ENCODE peak calls at places on chromosomes 6 and 20, in nine cellular contexts. One of them, this sample, is unnamed.
A peak's percentile ranks its signal among the peaks of the same experiment; 100 is the strongest.

GRCh38 chr20:1863296-1863695 is 31.9 kb upstream of the SIRPA start:
- DNase-seq in brain microvascular endothelial cell: no peak
- DNase-seq in mammary epithelial cell: peak; percentile 18
- DNase-seq in prostate gland: no peak
- DNase-seq in transverse colon: no peak
- DNase-seq in left lung: no peak
- DNase-seq in ovary: no peak
- DNase-seq in lung: no peak
- DNase-seq in AG04450: no peak
- DNase-seq in this sample: no peak

GRCh38 chr6:112911949-112912348 is 564.8 kb downstream of the RFPL4B start:
- DNase-seq in AG04450: no peak
- DNase-seq in brain microvascular endothelial cell: no peak
- DNase-seq in lung: no peak
- DNase-seq in mammary epithelial cell: no peak
- DNase-seq in left lung: no peak
- DNase-seq in transverse colon: no peak
- DNase-seq in prostate gland: no peak
- DNase-seq in ovary: no peak
- DNase-seq in this sample: no peak

GRCh38 chr6:23728707-23729106 is 397.3 kb upstream of the NRSN1 start:
- DNase-seq in lung: no peak
- DNase-seq in mammary epithelial cell: no peak
- DNase-seq in ovary: no peak
- DNase-seq in prostate gland: peak; percentile 34
- DNase-seq in left lung: peak; percentile 35
- DNase-seq in AG04450: no peak
- DNase-seq in transverse colon: peak; percentile 7
- DNase-seq in brain microvascular endothelial cell: no peak
- DNase-seq in this sample: no peak

GRCh38 chr6:149060300-149060984 is 257.1 kb upstream of the TAB2 start:
- DNase-seq in transverse colon: peak; percentile 64
- DNase-seq in AG04450: no peak
- DNase-seq in ovary: no peak
- DNase-seq in mammary epithelial cell: no peak
- DNase-seq in lung: no peak
- DNase-seq in brain microvascular endothelial cell: peak; percentile 50
- DNase-seq in prostate gland: no peak
- DNase-seq in left lung: no peak
- DNase-seq in this sample: no peak

GRCh38 chr6:131080084-131080483 is 17.0 kb upstream of the EPB41L2 start:
- DNase-seq in transverse colon: no peak
- DNase-seq in ovary: no peak
- DNase-seq in AG04450: no peak
- DNase-seq in prostate gland: no peak
- DNase-seq in left lung: no peak
- DNase-seq in mammary epithelial cell: no peak
- DNase-seq in lung: no peak
- DNase-seq in brain microvascular endothelial cell: no peak
- DNase-seq in this sample: no peak

GRCh38 chr6:113083947-113084346 is 736.8 kb downstream of the RFPL4B start:
- DNase-seq in lung: no peak
- DNase-seq in prostate gland: no peak
- DNase-seq in AG04450: no peak
- DNase-seq in brain microvascular endothelial cell: no peak
- DNase-seq in transverse colon: no peak
- DNase-seq in ovary: no peak
- DNase-seq in mammary epithelial cell: no peak
- DNase-seq in left lung: no peak
- DNase-seq in this sample: no peak

GRCh38 chr6:122401104-122401503 is 1.7 kb downstream of the HSF2 start:
- DNase-seq in transverse colon: no peak
- DNase-seq in mammary epithelial cell: no peak
- DNase-seq in brain microvascular endothelial cell: no peak
- DNase-seq in ovary: no peak
- DNase-seq in AG04450: no peak
- DNase-seq in left lung: no peak
- DNase-seq in lung: no peak
- DNase-seq in prostate gland: no peak
- DNase-seq in this sample: no peak

GRCh38 chr6:141541766-141542324 is 590.9 kb upstream of the GJE1 start:
- DNase-seq in prostate gland: no peak
- DNase-seq in lung: no peak
- DNase-seq in left lung: no peak
- DNase-seq in ovary: no peak
- DNase-seq in AG04450: no peak
- DNase-seq in transverse colon: no peak
- DNase-seq in brain microvascular endothelial cell: no peak
- DNase-seq in mammary epithelial cell: no peak
- DNase-seq in this sample: no peak

GRCh38 chr6:10451394-10451793 is 36.5 kb upstream of the TFAP2A start:
- DNase-seq in mammary epithelial cell: no peak
- DNase-seq in lung: no peak
- DNase-seq in prostate gland: no peak
- DNase-seq in AG04450: no peak
- DNase-seq in transverse colon: no peak
- DNase-seq in brain microvascular endothelial cell: no peak
- DNase-seq in ovary: no peak
- DNase-seq in left lung: no peak
- DNase-seq in this sample: no peak

GRCh38 chr6:136424901-136425300 is 125.3 kb downstream of the MAP7 start:
- DNase-seq in mammary epithelial cell: no peak
- DNase-seq in transverse colon: no peak
- DNase-seq in lung: no peak
- DNase-seq in left lung: no peak
- DNase-seq in AG04450: no peak
- DNase-seq in prostate gland: no peak
- DNase-seq in ovary: no peak
- DNase-seq in brain microvascular endothelial cell: no peak
- DNase-seq in this sample: no peak

GRCh38 chr20:38957915-38958485 is 4.1 kb upstream of the DHX35 start:
- DNase-seq in left lung: no peak
- DNase-seq in mammary epithelial cell: no peak
- DNase-seq in brain microvascular endothelial cell: no peak
- DNase-seq in transverse colon: no peak
- DNase-seq in prostate gland: no peak
- DNase-seq in ovary: no peak
- DNase-seq in AG04450: no peak
- DNase-seq in lung: no peak
- DNase-seq in this sample: no peak

GRCh38 chr6:30533460-30534294 is 22.6 kb downstream of the GNL1 start:
- DNase-seq in mammary epithelial cell: no peak
- DNase-seq in transverse colon: no peak
- DNase-seq in ovary: no peak
- DNase-seq in prostate gland: no peak
- DNase-seq in AG04450: no peak
- DNase-seq in left lung: no peak
- DNase-seq in brain microvascular endothelial cell: no peak
- DNase-seq in lung: no peak
- DNase-seq in this sample: no peak

GRCh38 chr6:38110407-38111025 is 291.0 kb downstream of the ZFAND3 start:
- DNase-seq in prostate gland: no peak
- DNase-seq in brain microvascular endothelial cell: no peak
- DNase-seq in transverse colon: no peak
- DNase-seq in lung: no peak
- DNase-seq in ovary: no peak
- DNase-seq in mammary epithelial cell: no peak
- DNase-seq in left lung: no peak
- DNase-seq in AG04450: no peak
- DNase-seq in this sample: no peak

GRCh38 chr6:136351518-136352106 is 62.0 kb upstream of the BCLAF1 start:
- DNase-seq in AG04450: no peak
- DNase-seq in left lung: no peak
- DNase-seq in brain microvascular endothelial cell: no peak
- DNase-seq in mammary epithelial cell: no peak
- DNase-seq in prostate gland: no peak
- DNase-seq in ovary: no peak
- DNase-seq in transverse colon: no peak
- DNase-seq in lung: no peak
- DNase-seq in this sample: no peak

GRCh38 chr6:43737272-43738081 is 32.5 kb upstream of the VEGFA start:
- DNase-seq in brain microvascular endothelial cell: no peak
- DNase-seq in lung: no peak
- DNase-seq in left lung: no peak
- DNase-seq in mammary epithelial cell: peak; percentile 66
- DNase-seq in AG04450: peak; percentile 8
- DNase-seq in prostate gland: no peak
- DNase-seq in transverse colon: no peak
- DNase-seq in ovary: no peak
- DNase-seq in this sample: peak; percentile 71

GRCh38 chr20:43667341-43668132 is 623 bp downstream of the MYBL2 start:
- DNase-seq in ovary: no peak
- DNase-seq in brain microvascular endothelial cell: no peak
- DNase-seq in mammary epithelial cell: no peak
- DNase-seq in left lung: no peak
- DNase-seq in AG04450: no peak
- DNase-seq in lung: no peak
- DNase-seq in transverse colon: no peak
- DNase-seq in prostate gland: no peak
- DNase-seq in this sample: no peak

GRCh38 chr20:62198931-62199330 is 16.1 kb downstream of the MTG2 start:
- DNase-seq in left lung: no peak
- DNase-seq in lung: no peak
- DNase-seq in AG04450: no peak
- DNase-seq in mammary epithelial cell: no peak
- DNase-seq in transverse colon: no peak
- DNase-seq in ovary: peak; percentile 24
- DNase-seq in brain microvascular endothelial cell: no peak
- DNase-seq in prostate gland: no peak
- DNase-seq in this sample: no peak

GRCh38 chr20:62197321-62197720 is 14.5 kb downstream of the MTG2 start:
- DNase-seq in left lung: no peak
- DNase-seq in brain microvascular endothelial cell: no peak
- DNase-seq in ovary: peak; percentile 7
- DNase-seq in transverse colon: no peak
- DNase-seq in lung: no peak
- DNase-seq in prostate gland: no peak
- DNase-seq in AG04450: no peak
- DNase-seq in mammary epithelial cell: no peak
- DNase-seq in this sample: no peak

GRCh38 chr20:62196286-62196685 is 13.5 kb downstream of the MTG2 start:
- DNase-seq in transverse colon: no peak
- DNase-seq in lung: no peak
- DNase-seq in AG04450: no peak
- DNase-seq in prostate gland: no peak
- DNase-seq in left lung: no peak
- DNase-seq in mammary epithelial cell: no peak
- DNase-seq in brain microvascular endothelial cell: no peak
- DNase-seq in ovary: peak; percentile 13
- DNase-seq in this sample: no peak

GRCh38 chr20:62198496-62198895 is 15.7 kb downstream of the MTG2 start:
- DNase-seq in ovary: peak; percentile 24
- DNase-seq in brain microvascular endothelial cell: no peak
- DNase-seq in left lung: no peak
- DNase-seq in lung: no peak
- DNase-seq in prostate gland: no peak
- DNase-seq in mammary epithelial cell: no peak
- DNase-seq in AG04450: no peak
- DNase-seq in transverse colon: no peak
- DNase-seq in this sample: no peak

GRCh38 chr20:62197801-62198200 is 15.0 kb downstream of the MTG2 start:
- DNase-seq in brain microvascular endothelial cell: no peak
- DNase-seq in left lung: no peak
- DNase-seq in ovary: peak; percentile 26
- DNase-seq in prostate gland: no peak
- DNase-seq in mammary epithelial cell: no peak
- DNase-seq in transverse colon: no peak
- DNase-seq in lung: no peak
- DNase-seq in AG04450: no peak
- DNase-seq in this sample: no peak
- H3K27ac ChIP-seq in brain microvascular endothelial cell: no peak overlapping the region
- H3K27ac ChIP-seq in left lung: no peak overlapping the region
- H3K27ac ChIP-seq in ovary: no peak overlapping the region
- H3K27ac ChIP-seq in prostate gland: no peak overlapping the region
- H3K27ac ChIP-seq in mammary epithelial cell: no peak overlapping the region
- H3K27ac ChIP-seq in transverse colon: no peak overlapping the region
- H3K27ac ChIP-seq in lung: no peak overlapping the region
- H3K27ac ChIP-seq in AG04450: no peak overlapping the region
- H3K27ac ChIP-seq in this sample: no peak overlapping the region

GRCh38 chr6:4772750-4773149 is 3.5 kb upstream of the CDYL start:
- DNase-seq in transverse colon: no peak
- DNase-seq in prostate gland: no peak
- DNase-seq in mammary epithelial cell: no peak
- DNase-seq in brain microvascular endothelial cell: no peak
- DNase-seq in lung: no peak
- DNase-seq in left lung: no peak
- DNase-seq in AG04450: no peak
- DNase-seq in ovary: no peak
- DNase-seq in this sample: no peak
- H3K4me3 ChIP-seq in transverse colon: no peak overlapping the region
- H3K4me3 ChIP-seq in prostate gland: no peak overlapping the region
- H3K4me3 ChIP-seq in mammary epithelial cell: no peak overlapping the region
- H3K4me3 ChIP-seq in brain microvascular endothelial cell: no peak overlapping the region
- H3K4me3 ChIP-seq in lung: no peak overlapping the region
- H3K4me3 ChIP-seq in left lung: no peak overlapping the region
- H3K4me3 ChIP-seq in AG04450: no peak overlapping the region
- H3K4me3 ChIP-seq in ovary: no peak overlapping the region
- H3K4me3 ChIP-seq in this sample: no peak overlapping the region

DNA sequence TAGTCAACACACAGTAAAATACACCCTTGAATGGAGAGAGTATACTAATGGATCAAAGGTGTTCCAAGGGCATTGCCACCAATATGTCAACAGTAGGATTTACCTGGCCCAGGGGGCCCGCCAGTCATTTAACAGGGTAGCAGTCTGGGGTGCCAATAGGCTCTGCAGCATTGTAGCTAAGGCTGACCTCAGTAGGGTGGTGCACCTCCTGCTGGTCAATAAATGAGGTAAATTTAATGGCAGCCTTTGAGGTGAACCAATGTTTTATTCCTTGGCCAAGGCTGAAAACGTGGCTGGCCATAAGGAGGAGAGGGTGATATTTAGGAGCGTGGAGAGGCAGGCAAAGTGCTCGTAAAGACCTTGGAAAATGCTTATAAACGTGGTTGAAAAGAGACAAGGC is 147.2 kb downstream of the RPS12 start:
- DNase-seq in prostate gland: no peak
- DNase-seq in mammary epithelial cell: no peak
- DNase-seq in AG04450: no peak
- DNase-seq in ovary: no peak
- DNase-seq in lung: no peak
- DNase-seq in left lung: no peak
- DNase-seq in brain microvascular endothelial cell: no peak
- DNase-seq in transverse colon: no peak
- DNase-seq in this sample: no peak
- TF ChIP-seq CTCF in prostate gland: no peak
- TF ChIP-seq CTCF in mammary epithelial cell: no peak
- TF ChIP-seq CTCF in AG04450: peak; percentile 13
- TF ChIP-seq CTCF in ovary: no peak
- TF ChIP-seq CTCF in lung: no peak
- TF ChIP-seq CTCF in left lung: no peak
- TF ChIP-seq CTCF in brain microvascular endothelial cell: peak; percentile 36
- TF ChIP-seq CTCF in transverse colon: no peak
- TF ChIP-seq CTCF in this sample: no peak

DNA sequence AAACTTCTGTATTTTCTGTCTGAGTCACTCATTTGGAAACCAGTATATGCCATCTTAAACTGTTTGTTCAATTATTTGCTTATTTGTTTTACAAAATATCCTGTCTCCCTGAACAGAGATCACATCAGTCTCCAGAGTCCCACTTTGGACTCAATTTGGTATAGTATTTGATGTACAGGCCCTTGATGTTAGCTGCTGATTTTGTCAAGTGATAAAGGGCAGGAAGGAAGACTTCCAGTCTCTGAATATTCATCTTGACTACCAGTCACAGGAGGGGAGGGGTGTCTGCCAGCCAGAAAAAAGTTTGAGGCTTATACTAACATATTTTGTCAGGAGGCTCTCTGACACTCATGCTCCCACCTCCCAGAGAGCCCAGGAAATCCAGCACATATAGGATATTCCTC is 376.9 kb upstream of the RUNX2 start:
- DNase-seq in lung: no peak
- DNase-seq in AG04450: no peak
- DNase-seq in ovary: no peak
- DNase-seq in transverse colon: no peak
- DNase-seq in mammary epithelial cell: no peak
- DNase-seq in prostate gland: no peak
- DNase-seq in left lung: no peak
- DNase-seq in brain microvascular endothelial cell: no peak
- DNase-seq in this sample: no peak
- H3K27ac ChIP-seq in lung: no peak overlapping the region
- H3K27ac ChIP-seq in AG04450: no peak overlapping the region
- H3K27ac ChIP-seq in ovary: no peak overlapping the region
- H3K27ac ChIP-seq in transverse colon: no peak overlapping the region
- H3K27ac ChIP-seq in mammary epithelial cell: no peak overlapping the region
- H3K27ac ChIP-seq in prostate gland: no peak overlapping the region
- H3K27ac ChIP-seq in left lung: no peak overlapping the region
- H3K27ac ChIP-seq in brain microvascular endothelial cell: no peak overlapping the region
- H3K27ac ChIP-seq in this sample: no peak overlapping the region